ENCODE peak calls at places on chromosomes 11 and 22, in five cellular contexts. Q is IMR-90, F is GM12878, I is A549, O is K562. L is an unnamed sample.

GRCh38 chr11:10605941-10606381 is 37.5 kb upstream of the LYVE1 start:
- DNase-seq in Q (peak; percentile 87), O (peak; percentile 51), I (no peak), F (no peak), L (no peak)

GRCh38 chr11:74171630-74172465 is 759 bp downstream of the PPME1 start:
- DNase-seq in O (peak; percentile 28), F (no peak), I (no peak), Q (no peak), L (no peak)

GRCh38 chr11:93585758-93586157 is 42.6 kb upstream of the SMCO4 start:
- DNase-seq in O (peak; percentile 10), I (peak; percentile 33), F (no peak), Q (peak; percentile 73), L (no peak)

GRCh38 chr11:123316003-123316402 is 114.1 kb upstream of the GRAMD1B start:
- DNase-seq in Q (peak; percentile 79), O (no peak), F (no peak), I (no peak), L (no peak)

GRCh38 chr11:69924308-69925161 is 105.3 kb upstream of the FGF3 start:
- DNase-seq in I (no peak), F (no peak), O (no peak), Q (no peak), L (no peak)

GRCh38 chr11:96052921-96053631 is 129.2 kb upstream of the MTMR2 start:
- DNase-seq in Q (peak; percentile 62), F (peak; percentile 53), O (no peak), I (no peak), L (no peak)

GRCh38 chr11:78420796-78421209 is 3.2 kb upstream of the GAB2 start:
- DNase-seq in I (no peak), Q (peak; percentile 85), F (no peak), O (no peak), L (peak; percentile 65)

GRCh38 chr11:134950692-134951304 is 538.8 kb upstream of the B3GAT1 start:
- DNase-seq in O (no peak), F (no peak), Q (peak; percentile 75), I (no peak), L (no peak)

GRCh38 chr11:14413307-14414072 is 54.5 kb upstream of the RRAS2 start:
- DNase-seq in O (peak; percentile 64), F (no peak), Q (peak; percentile 58), I (peak; percentile 20), L (no peak)

GRCh38 chr11:84247931-84248330 is 961.8 kb upstream of the CCDC90B start:
- DNase-seq in Q (no peak), O (no peak), I (no peak), F (no peak), L (no peak)

GRCh38 chr11:71927813-71928738 is at the start of gene XNDC1N:
- DNase-seq in I (peak; percentile 90), F (no peak), O (peak; percentile 90), Q (peak; percentile 90), L (peak; percentile 82)

GRCh38 chr11:60857378-60858232 is 1.9 kb upstream of the PTGDR2 start:
- DNase-seq in O (peak; percentile 54), Q (peak; percentile 65), I (no peak), F (no peak), L (no peak)

DNA sequence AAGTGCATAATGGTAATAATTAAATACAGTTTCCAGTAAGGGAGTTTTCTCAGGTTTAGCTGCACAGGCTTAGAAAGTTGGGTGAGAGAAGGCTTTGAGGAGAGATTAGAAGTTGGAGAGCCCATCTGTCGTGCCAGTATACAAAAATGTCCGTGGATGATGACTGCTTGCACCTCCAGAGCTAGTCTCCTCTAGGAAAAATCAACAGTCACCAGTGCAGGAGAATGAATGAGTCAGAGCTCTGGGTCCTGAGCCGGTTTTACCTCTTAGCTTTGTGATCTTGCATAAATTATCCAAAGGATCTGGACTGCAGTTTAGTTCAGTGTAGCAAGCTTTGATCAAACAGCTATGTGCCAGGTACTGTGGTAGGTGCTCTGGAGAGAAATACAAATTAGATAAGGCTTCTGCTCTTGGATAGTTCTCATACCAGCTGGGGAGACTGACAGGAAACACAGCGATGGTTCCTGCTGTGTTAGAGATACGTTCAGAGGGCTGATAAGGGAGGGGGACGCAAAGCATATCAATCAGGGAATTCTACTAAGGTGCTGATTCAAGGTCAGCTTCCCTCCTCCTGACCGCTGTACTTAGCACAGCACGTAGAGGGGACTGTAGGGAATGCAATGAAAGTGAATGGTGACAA is 125.9 kb downstream of the TEAD1 start:
- DNase-seq in Q (peak; percentile 81), F (no peak), I (peak; percentile 58), O (peak; percentile 65), L (peak; percentile 46)
- H3K4me2 ChIP-seq in Q (peak overlapping the region; percentile 3), F (no peak overlapping the region), I (peak overlapping the region; percentile 72), O (peak overlapping the region; percentile 3), L (peak overlapping the region; percentile 64)

DNA sequence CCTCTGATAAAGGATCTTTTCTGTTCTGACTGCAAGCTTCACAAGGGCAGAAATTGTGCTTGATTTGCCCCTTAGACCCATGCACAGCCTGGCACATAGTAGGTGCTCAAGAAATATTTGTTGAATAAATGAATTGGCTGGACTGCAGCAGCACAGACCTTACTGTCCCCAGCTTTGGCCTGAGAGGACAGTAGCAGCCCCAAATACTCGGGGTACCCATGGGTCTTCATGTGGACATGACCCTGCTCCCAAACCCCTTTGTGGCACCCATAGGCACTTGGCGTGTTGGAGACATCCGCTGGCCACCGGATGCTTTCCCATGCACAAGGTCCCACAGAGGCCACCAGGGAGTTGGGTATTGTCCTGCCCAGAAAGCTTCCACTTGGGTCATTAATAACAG is 99.1 kb upstream of the ALX4 start:
- DNase-seq in F (no peak), Q (no peak), I (no peak), O (no peak), L (no peak)
- TF ChIP-seq RCOR1 in F (no peak), Q (no peak), I (no peak), O (no peak), L (no peak)

DNA sequence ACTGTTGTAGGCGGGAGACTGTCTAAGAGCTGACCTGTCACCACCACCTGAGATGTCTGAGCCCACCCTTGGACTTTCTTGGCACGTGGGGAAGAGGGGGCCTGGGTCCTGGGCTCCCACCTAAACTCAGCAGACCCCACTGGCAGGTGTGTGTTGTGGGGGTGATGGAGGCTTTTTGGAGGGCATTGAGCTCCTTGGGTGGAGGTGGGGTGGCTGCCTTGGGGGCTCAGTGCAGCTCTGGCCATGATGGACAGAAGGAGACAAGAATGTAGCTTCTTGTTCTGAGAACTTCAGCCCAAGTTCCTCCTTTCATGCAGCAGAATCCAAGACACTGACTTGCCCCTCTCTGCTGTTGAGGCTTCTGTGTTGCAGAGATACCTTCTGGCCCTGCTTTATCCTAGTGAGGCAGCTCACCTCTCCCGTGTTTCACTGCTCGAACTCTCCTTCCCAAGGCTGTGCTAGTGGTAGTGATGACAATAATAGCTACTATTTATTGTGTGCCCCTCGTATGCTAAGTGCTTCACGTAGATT is 116.6 kb upstream of the OR4B1 start:
- DNase-seq in I (no peak), O (no peak), Q (no peak), F (no peak), L (no peak)
- TF ChIP-seq USF2 in I (no peak), O (no peak), Q (no peak), F (no peak), L (no peak)

DNA sequence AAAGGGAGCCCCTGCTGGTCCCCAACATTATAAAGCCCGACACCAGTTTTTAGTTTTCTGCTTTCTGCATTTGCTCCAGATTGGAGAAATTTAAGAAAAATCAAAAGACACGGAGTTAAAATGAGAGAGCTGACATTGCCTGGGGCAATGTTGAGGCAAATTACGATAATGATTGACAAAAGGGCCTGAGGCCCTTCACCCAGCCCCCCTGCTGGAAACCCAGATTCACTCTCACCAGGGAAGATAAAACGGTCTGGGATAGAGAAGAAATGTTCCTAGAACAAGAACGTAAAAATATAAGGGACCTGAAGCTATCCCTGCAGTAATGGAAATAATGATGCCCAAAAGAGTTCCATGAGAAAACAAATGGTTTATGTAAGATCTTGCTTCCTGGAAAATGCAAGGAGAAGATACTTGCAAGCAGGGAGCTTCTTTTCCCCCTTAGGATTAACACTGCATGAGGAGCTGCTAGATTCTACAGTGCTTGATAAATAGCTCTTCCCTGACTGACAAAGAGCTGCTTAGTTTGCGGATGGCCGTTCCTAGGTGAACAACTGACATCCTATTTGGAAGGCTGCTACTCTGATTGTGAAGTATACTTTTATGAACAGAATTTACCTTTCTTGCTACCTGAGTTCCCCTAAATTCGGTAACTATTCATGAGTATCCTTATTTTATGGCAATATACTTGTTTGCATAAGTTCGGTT is 40.6 kb upstream of the GNAZ start:
- DNase-seq in Q (no peak), F (no peak), O (no peak), I (no peak), L (no peak)
- H3K4me2 ChIP-seq in Q (no peak overlapping the region), F (no peak overlapping the region), O (no peak overlapping the region), I (no peak overlapping the region), L (no peak overlapping the region)

GRCh38 chr22:46006379-46007002 is 29.5 kb upstream of the WNT7B start:
- DNase-seq in O (peak; percentile 85), F (no peak), I (peak; percentile 85), Q (peak; percentile 80), L (peak; percentile 96)

GRCh38 chr22:46007848-46008261 is 30.9 kb upstream of the WNT7B start:
- DNase-seq in F (no peak), Q (peak; percentile 87), O (no peak), I (no peak), L (peak; percentile 92)

GRCh38 chr22:46008836-46009596 is 32.1 kb upstream of the WNT7B start:
- DNase-seq in I (no peak), O (no peak), F (no peak), Q (no peak), L (no peak)

GRCh38 chr22:46008291-46008690 is 31.3 kb upstream of the WNT7B start:
- DNase-seq in Q (no peak), I (no peak), O (no peak), F (no peak), L (peak; percentile 65)

GRCh38 chr22:46007003-46007847 is 30.3 kb upstream of the WNT7B start:
- DNase-seq in F (no peak), O (no peak), I (peak; percentile 66), Q (peak; percentile 72), L (peak; percentile 48)
- TF ChIP-seq RCOR1 in F (no peak), O (no peak), I (no peak), Q (no peak), L (no peak)

L was measured in SK-N-SH.